ENCODE peak calls at places on chromosomes 3 and 15, in seven cellular contexts. One of them, this sample, is unnamed.

GRCh38 chr15:25862469-25863066 is 559 bp downstream of the ATP10A start:
- DNase-seq in A549: no peak
- DNase-seq in NCI-H1694 treated with DMSO at 0.1 percent for 48 hours: no peak
- DNase-seq in left cardiac atrium: no peak
- DNase-seq in HTR-8/SVneo: no peak
- DNase-seq in hippocampal formation: no peak
- DNase-seq in KG1: no peak
- DNase-seq in this sample: no peak

GRCh38 chr3:124360626-124361025 is 368.7 kb upstream of the ROPN1 start:
- DNase-seq in hippocampal formation: no peak
- DNase-seq in HTR-8/SVneo: no peak
- DNase-seq in left cardiac atrium: no peak
- DNase-seq in KG1: no peak
- DNase-seq in A549: no peak
- DNase-seq in NCI-H1694 treated with DMSO at 0.1 percent for 48 hours: no peak
- DNase-seq in this sample: no peak

GRCh38 chr15:82898961-82899360 is 53.6 kb downstream of the HOMER2 start:
- DNase-seq in left cardiac atrium: no peak
- DNase-seq in KG1: no peak
- DNase-seq in HTR-8/SVneo: no peak
- DNase-seq in NCI-H1694 treated with DMSO at 0.1 percent for 48 hours: no peak
- DNase-seq in hippocampal formation: no peak
- DNase-seq in A549: no peak
- DNase-seq in this sample: no peak

GRCh38 chr3:195045481-195045880 is 225.5 kb downstream of the XXYLT1 start:
- DNase-seq in KG1: no peak
- DNase-seq in NCI-H1694 treated with DMSO at 0.1 percent for 48 hours: no peak
- DNase-seq in A549: no peak
- DNase-seq in HTR-8/SVneo: no peak
- DNase-seq in left cardiac atrium: no peak
- DNase-seq in hippocampal formation: no peak
- DNase-seq in this sample: no peak

GRCh38 chr3:120425877-120426276 is 24.9 kb downstream of the FSTL1 start:
- DNase-seq in KG1: no peak
- DNase-seq in NCI-H1694 treated with DMSO at 0.1 percent for 48 hours: no peak
- DNase-seq in hippocampal formation: no peak
- DNase-seq in HTR-8/SVneo: peak
- DNase-seq in left cardiac atrium: no peak
- DNase-seq in A549: no peak
- DNase-seq in this sample: no peak

GRCh38 chr3:12138044-12138443 is 20.7 kb downstream of the TIMP4 start:
- DNase-seq in KG1: peak
- DNase-seq in A549: peak
- DNase-seq in hippocampal formation: no peak
- DNase-seq in NCI-H1694 treated with DMSO at 0.1 percent for 48 hours: no peak
- DNase-seq in left cardiac atrium: peak
- DNase-seq in HTR-8/SVneo: peak
- DNase-seq in this sample: no peak

GRCh38 chr15:70741677-70742293 is 21.6 kb downstream of the UACA start:
- DNase-seq in NCI-H1694 treated with DMSO at 0.1 percent for 48 hours: no peak
- DNase-seq in hippocampal formation: no peak
- DNase-seq in left cardiac atrium: no peak
- DNase-seq in HTR-8/SVneo: peak
- DNase-seq in KG1: no peak
- DNase-seq in A549: peak
- DNase-seq in this sample: no peak

GRCh38 chr15:44527241-44527640 is 9.7 kb upstream of the EIF3J start:
- DNase-seq in HTR-8/SVneo: no peak
- DNase-seq in KG1: no peak
- DNase-seq in hippocampal formation: no peak
- DNase-seq in NCI-H1694 treated with DMSO at 0.1 percent for 48 hours: no peak
- DNase-seq in left cardiac atrium: no peak
- DNase-seq in A549: no peak
- DNase-seq in this sample: no peak

GRCh38 chr3:100169186-100169585 is 54.9 kb upstream of the FILIP1L start:
- DNase-seq in A549: no peak
- DNase-seq in left cardiac atrium: peak
- DNase-seq in HTR-8/SVneo: no peak
- DNase-seq in NCI-H1694 treated with DMSO at 0.1 percent for 48 hours: no peak
- DNase-seq in KG1: no peak
- DNase-seq in hippocampal formation: no peak
- DNase-seq in this sample: peak

GRCh38 chr3:37290551-37290950 is 116.2 kb upstream of the LRRFIP2 start:
- DNase-seq in A549: no peak
- DNase-seq in HTR-8/SVneo: no peak
- DNase-seq in left cardiac atrium: no peak
- DNase-seq in NCI-H1694 treated with DMSO at 0.1 percent for 48 hours: no peak
- DNase-seq in KG1: no peak
- DNase-seq in hippocampal formation: no peak
- DNase-seq in this sample: no peak

GRCh38 chr3:155948476-155948875 is 78.0 kb downstream of the GMPS start:
- DNase-seq in HTR-8/SVneo: no peak
- DNase-seq in left cardiac atrium: no peak
- DNase-seq in NCI-H1694 treated with DMSO at 0.1 percent for 48 hours: no peak
- DNase-seq in A549: no peak
- DNase-seq in KG1: no peak
- DNase-seq in hippocampal formation: no peak
- DNase-seq in this sample: no peak

GRCh38 chr3:160665784-160666526 is 11.0 kb upstream of the ARL14 start:
- DNase-seq in A549: no peak
- DNase-seq in KG1: peak
- DNase-seq in left cardiac atrium: no peak
- DNase-seq in NCI-H1694 treated with DMSO at 0.1 percent for 48 hours: no peak
- DNase-seq in HTR-8/SVneo: no peak
- DNase-seq in hippocampal formation: no peak
- DNase-seq in this sample: no peak

GRCh38 chr3:141875893-141876380 is 506 bp upstream of the ATP1B3 start:
- DNase-seq in KG1: no peak
- DNase-seq in NCI-H1694 treated with DMSO at 0.1 percent for 48 hours: peak
- DNase-seq in hippocampal formation: peak
- DNase-seq in left cardiac atrium: peak
- DNase-seq in HTR-8/SVneo: peak
- DNase-seq in A549: peak
- DNase-seq in this sample: peak

GRCh38 chr3:8490079-8490552 is 11.5 kb upstream of the LMCD1 start:
- DNase-seq in hippocampal formation: no peak
- DNase-seq in NCI-H1694 treated with DMSO at 0.1 percent for 48 hours: no peak
- DNase-seq in HTR-8/SVneo: peak
- DNase-seq in KG1: no peak
- DNase-seq in left cardiac atrium: no peak
- DNase-seq in A549: peak
- DNase-seq in this sample: no peak